ENCODE peak calls at places on chromosomes 6 and 20, in five cellular contexts. One of them, this sample, is unnamed.

GRCh38 chr20:19661717-19662637 is 96.1 kb upstream of the RIN2 start:
- DNase-seq in activated CD4-positive, CD25-positive, alpha-beta regulatory T cell: peak; percentile 70
- DNase-seq in stimulated activated CD4-positive, alpha-beta T cell treated with anti-CD3 and anti-CD28 coated beads, Interleukin-12 subunit alpha, Interleukin-12 subunit beta, amount 100 ng/mL, for 4 hours: peak; percentile 19
- DNase-seq in HAP-1: peak; percentile 67
- DNase-seq in endothelial cell: peak; percentile 64
- DNase-seq in this sample: peak; percentile 51

GRCh38 chr6:136070815-136071214 is 179.3 kb downstream of the MTFR2 start:
- DNase-seq in activated CD4-positive, CD25-positive, alpha-beta regulatory T cell: no peak
- DNase-seq in stimulated activated CD4-positive, alpha-beta T cell treated with anti-CD3 and anti-CD28 coated beads, Interleukin-12 subunit alpha, Interleukin-12 subunit beta, amount 100 ng/mL, for 4 hours: no peak
- DNase-seq in HAP-1: no peak
- DNase-seq in endothelial cell: no peak
- DNase-seq in this sample: no peak

GRCh38 chr20:41217422-41217821 is 80.1 kb downstream of the PLCG1 start:
- DNase-seq in activated CD4-positive, CD25-positive, alpha-beta regulatory T cell: no peak
- DNase-seq in stimulated activated CD4-positive, alpha-beta T cell treated with anti-CD3 and anti-CD28 coated beads, Interleukin-12 subunit alpha, Interleukin-12 subunit beta, amount 100 ng/mL, for 4 hours: no peak
- DNase-seq in HAP-1: no peak
- DNase-seq in endothelial cell: no peak
- DNase-seq in this sample: no peak

GRCh38 chr6:15977050-15977449 is 151.8 kb upstream of the MYLIP start:
- DNase-seq in activated CD4-positive, CD25-positive, alpha-beta regulatory T cell: no peak
- DNase-seq in stimulated activated CD4-positive, alpha-beta T cell treated with anti-CD3 and anti-CD28 coated beads, Interleukin-12 subunit alpha, Interleukin-12 subunit beta, amount 100 ng/mL, for 4 hours: no peak
- DNase-seq in HAP-1: no peak
- DNase-seq in endothelial cell: no peak
- DNase-seq in this sample: no peak

GRCh38 chr20:32597714-32598113 is 12.6 kb upstream of the NOL4L start:
- DNase-seq in activated CD4-positive, CD25-positive, alpha-beta regulatory T cell: no peak
- DNase-seq in stimulated activated CD4-positive, alpha-beta T cell treated with anti-CD3 and anti-CD28 coated beads, Interleukin-12 subunit alpha, Interleukin-12 subunit beta, amount 100 ng/mL, for 4 hours: no peak
- DNase-seq in HAP-1: no peak
- DNase-seq in endothelial cell: no peak
- DNase-seq in this sample: no peak

GRCh38 chr6:99426454-99426762 is 1.3 kb upstream of the PNISR start:
- DNase-seq in activated CD4-positive, CD25-positive, alpha-beta regulatory T cell: no peak
- DNase-seq in stimulated activated CD4-positive, alpha-beta T cell treated with anti-CD3 and anti-CD28 coated beads, Interleukin-12 subunit alpha, Interleukin-12 subunit beta, amount 100 ng/mL, for 4 hours: no peak
- DNase-seq in HAP-1: no peak
- DNase-seq in endothelial cell: no peak
- DNase-seq in this sample: no peak

GRCh38 chr6:122315842-122316241 is 83.6 kb upstream of the HSF2 start:
- DNase-seq in activated CD4-positive, CD25-positive, alpha-beta regulatory T cell: no peak
- DNase-seq in stimulated activated CD4-positive, alpha-beta T cell treated with anti-CD3 and anti-CD28 coated beads, Interleukin-12 subunit alpha, Interleukin-12 subunit beta, amount 100 ng/mL, for 4 hours: no peak
- DNase-seq in HAP-1: no peak
- DNase-seq in endothelial cell: no peak
- DNase-seq in this sample: no peak

GRCh38 chr6:81487489-81487888 is 265.0 kb downstream of the TENT5A start:
- DNase-seq in activated CD4-positive, CD25-positive, alpha-beta regulatory T cell: no peak
- DNase-seq in stimulated activated CD4-positive, alpha-beta T cell treated with anti-CD3 and anti-CD28 coated beads, Interleukin-12 subunit alpha, Interleukin-12 subunit beta, amount 100 ng/mL, for 4 hours: no peak
- DNase-seq in HAP-1: no peak
- DNase-seq in endothelial cell: no peak
- DNase-seq in this sample: peak; percentile 70

GRCh38 chr20:2340136-2340535 is 40.6 kb upstream of the TGM6 start:
- DNase-seq in activated CD4-positive, CD25-positive, alpha-beta regulatory T cell: no peak
- DNase-seq in stimulated activated CD4-positive, alpha-beta T cell treated with anti-CD3 and anti-CD28 coated beads, Interleukin-12 subunit alpha, Interleukin-12 subunit beta, amount 100 ng/mL, for 4 hours: no peak
- DNase-seq in HAP-1: no peak
- DNase-seq in endothelial cell: no peak
- DNase-seq in this sample: no peak

GRCh38 chr20:9476637-9477036 is 37.8 kb upstream of the LAMP5 start:
- DNase-seq in activated CD4-positive, CD25-positive, alpha-beta regulatory T cell: no peak
- DNase-seq in stimulated activated CD4-positive, alpha-beta T cell treated with anti-CD3 and anti-CD28 coated beads, Interleukin-12 subunit alpha, Interleukin-12 subunit beta, amount 100 ng/mL, for 4 hours: no peak
- DNase-seq in HAP-1: no peak
- DNase-seq in endothelial cell: no peak
- DNase-seq in this sample: no peak

GRCh38 chr6:16969699-16970695 is 131.9 kb upstream of the STMND1 start:
- DNase-seq in activated CD4-positive, CD25-positive, alpha-beta regulatory T cell: no peak
- DNase-seq in stimulated activated CD4-positive, alpha-beta T cell treated with anti-CD3 and anti-CD28 coated beads, Interleukin-12 subunit alpha, Interleukin-12 subunit beta, amount 100 ng/mL, for 4 hours: no peak
- DNase-seq in HAP-1: no peak
- DNase-seq in endothelial cell: no peak
- DNase-seq in this sample: no peak

GRCh38 chr20:35992713-35993335 is 24.4 kb downstream of the CNBD2 start:
- DNase-seq in activated CD4-positive, CD25-positive, alpha-beta regulatory T cell: peak; percentile 3
- DNase-seq in stimulated activated CD4-positive, alpha-beta T cell treated with anti-CD3 and anti-CD28 coated beads, Interleukin-12 subunit alpha, Interleukin-12 subunit beta, amount 100 ng/mL, for 4 hours: peak; percentile 9
- DNase-seq in HAP-1: peak; percentile 67
- DNase-seq in endothelial cell: peak; percentile 48
- DNase-seq in this sample: peak; percentile 64

GRCh38 chr6:135999393-135999792 is 147.9 kb downstream of the PDE7B start:
- DNase-seq in activated CD4-positive, CD25-positive, alpha-beta regulatory T cell: no peak
- DNase-seq in stimulated activated CD4-positive, alpha-beta T cell treated with anti-CD3 and anti-CD28 coated beads, Interleukin-12 subunit alpha, Interleukin-12 subunit beta, amount 100 ng/mL, for 4 hours: no peak
- DNase-seq in HAP-1: no peak
- DNase-seq in endothelial cell: no peak
- DNase-seq in this sample: no peak

GRCh38 chr6:98980814-98981213 is 33.1 kb upstream of the FBXL4 start:
- DNase-seq in activated CD4-positive, CD25-positive, alpha-beta regulatory T cell: no peak
- DNase-seq in stimulated activated CD4-positive, alpha-beta T cell treated with anti-CD3 and anti-CD28 coated beads, Interleukin-12 subunit alpha, Interleukin-12 subunit beta, amount 100 ng/mL, for 4 hours: no peak
- DNase-seq in HAP-1: no peak
- DNase-seq in endothelial cell: no peak
- DNase-seq in this sample: no peak

GRCh38 chr6:52514514-52514913 is 62.3 kb downstream of the TRAM2 start:
- DNase-seq in activated CD4-positive, CD25-positive, alpha-beta regulatory T cell: no peak
- DNase-seq in stimulated activated CD4-positive, alpha-beta T cell treated with anti-CD3 and anti-CD28 coated beads, Interleukin-12 subunit alpha, Interleukin-12 subunit beta, amount 100 ng/mL, for 4 hours: no peak
- DNase-seq in HAP-1: no peak
- DNase-seq in endothelial cell: no peak
- DNase-seq in this sample: peak; percentile 95

GRCh38 chr6:144809120-144809519 is 524.0 kb downstream of the UTRN start:
- DNase-seq in activated CD4-positive, CD25-positive, alpha-beta regulatory T cell: no peak
- DNase-seq in stimulated activated CD4-positive, alpha-beta T cell treated with anti-CD3 and anti-CD28 coated beads, Interleukin-12 subunit alpha, Interleukin-12 subunit beta, amount 100 ng/mL, for 4 hours: no peak
- DNase-seq in HAP-1: no peak
- DNase-seq in endothelial cell: no peak
- DNase-seq in this sample: peak; percentile 81

GRCh38 chr6:136551103-136551502 is 881 bp upstream of the MAP7 start:
- DNase-seq in activated CD4-positive, CD25-positive, alpha-beta regulatory T cell: no peak
- DNase-seq in stimulated activated CD4-positive, alpha-beta T cell treated with anti-CD3 and anti-CD28 coated beads, Interleukin-12 subunit alpha, Interleukin-12 subunit beta, amount 100 ng/mL, for 4 hours: no peak
- DNase-seq in HAP-1: no peak
- DNase-seq in endothelial cell: no peak
- DNase-seq in this sample: no peak

GRCh38 chr20:62890444-62890843 is 28.8 kb upstream of the TCFL5 start:
- DNase-seq in activated CD4-positive, CD25-positive, alpha-beta regulatory T cell: no peak
- DNase-seq in stimulated activated CD4-positive, alpha-beta T cell treated with anti-CD3 and anti-CD28 coated beads, Interleukin-12 subunit alpha, Interleukin-12 subunit beta, amount 100 ng/mL, for 4 hours: no peak
- DNase-seq in HAP-1: no peak
- DNase-seq in endothelial cell: no peak
- DNase-seq in this sample: no peak

GRCh38 chr20:4406627-4407026 is 315.1 kb upstream of the PRND start:
- DNase-seq in activated CD4-positive, CD25-positive, alpha-beta regulatory T cell: no peak
- DNase-seq in stimulated activated CD4-positive, alpha-beta T cell treated with anti-CD3 and anti-CD28 coated beads, Interleukin-12 subunit alpha, Interleukin-12 subunit beta, amount 100 ng/mL, for 4 hours: no peak
- DNase-seq in HAP-1: no peak
- DNase-seq in endothelial cell: no peak
- DNase-seq in this sample: peak; percentile 89

GRCh38 chr6:158717341-158718328 is 67.8 kb downstream of the SYTL3 start:
- DNase-seq in activated CD4-positive, CD25-positive, alpha-beta regulatory T cell: no peak
- DNase-seq in stimulated activated CD4-positive, alpha-beta T cell treated with anti-CD3 and anti-CD28 coated beads, Interleukin-12 subunit alpha, Interleukin-12 subunit beta, amount 100 ng/mL, for 4 hours: no peak
- DNase-seq in HAP-1: no peak
- DNase-seq in endothelial cell: no peak
- DNase-seq in this sample: no peak

GRCh38 chr20:57698867-57699275 is 10.9 kb downstream of the PMEPA1 start:
- DNase-seq in activated CD4-positive, CD25-positive, alpha-beta regulatory T cell: no peak
- DNase-seq in stimulated activated CD4-positive, alpha-beta T cell treated with anti-CD3 and anti-CD28 coated beads, Interleukin-12 subunit alpha, Interleukin-12 subunit beta, amount 100 ng/mL, for 4 hours: no peak
- DNase-seq in HAP-1: no peak
- DNase-seq in endothelial cell: no peak
- DNase-seq in this sample: no peak

GRCh38 chr20:373171-373890 is 7.2 kb upstream of the TRIB3 start:
- DNase-seq in activated CD4-positive, CD25-positive, alpha-beta regulatory T cell: no peak
- DNase-seq in stimulated activated CD4-positive, alpha-beta T cell treated with anti-CD3 and anti-CD28 coated beads, Interleukin-12 subunit alpha, Interleukin-12 subunit beta, amount 100 ng/mL, for 4 hours: no peak
- DNase-seq in HAP-1: peak; percentile 27
- DNase-seq in endothelial cell: peak; percentile 29
- DNase-seq in this sample: peak; percentile 86

GRCh38 chr20:13543783-13544182 is 94.9 kb downstream of the TASP1 start:
- DNase-seq in activated CD4-positive, CD25-positive, alpha-beta regulatory T cell: no peak
- DNase-seq in stimulated activated CD4-positive, alpha-beta T cell treated with anti-CD3 and anti-CD28 coated beads, Interleukin-12 subunit alpha, Interleukin-12 subunit beta, amount 100 ng/mL, for 4 hours: no peak
- DNase-seq in HAP-1: no peak
- DNase-seq in endothelial cell: no peak
- DNase-seq in this sample: no peak

GRCh38 chr6:54179152-54179551 is 67.9 kb downstream of the MLIP start:
- DNase-seq in activated CD4-positive, CD25-positive, alpha-beta regulatory T cell: no peak
- DNase-seq in stimulated activated CD4-positive, alpha-beta T cell treated with anti-CD3 and anti-CD28 coated beads, Interleukin-12 subunit alpha, Interleukin-12 subunit beta, amount 100 ng/mL, for 4 hours: no peak
- DNase-seq in HAP-1: no peak
- DNase-seq in endothelial cell: no peak
- DNase-seq in this sample: no peak

GRCh38 chr6:157239671-157240058 is 83.7 kb downstream of the TMEM242 start:
- DNase-seq in activated CD4-positive, CD25-positive, alpha-beta regulatory T cell: no peak
- DNase-seq in stimulated activated CD4-positive, alpha-beta T cell treated with anti-CD3 and anti-CD28 coated beads, Interleukin-12 subunit alpha, Interleukin-12 subunit beta, amount 100 ng/mL, for 4 hours: no peak
- DNase-seq in HAP-1: no peak
- DNase-seq in endothelial cell: no peak
- DNase-seq in this sample: no peak

GRCh38 chr20:17618673-17619013 is 48.8 kb downstream of the DSTN start:
- DNase-seq in activated CD4-positive, CD25-positive, alpha-beta regulatory T cell: no peak
- DNase-seq in stimulated activated CD4-positive, alpha-beta T cell treated with anti-CD3 and anti-CD28 coated beads, Interleukin-12 subunit alpha, Interleukin-12 subunit beta, amount 100 ng/mL, for 4 hours: no peak
- DNase-seq in HAP-1: peak; percentile 4
- DNase-seq in endothelial cell: no peak
- DNase-seq in this sample: no peak

GRCh38 chr6:112037783-112038216 is 16.1 kb upstream of the CCN6 start:
- DNase-seq in activated CD4-positive, CD25-positive, alpha-beta regulatory T cell: no peak
- DNase-seq in stimulated activated CD4-positive, alpha-beta T cell treated with anti-CD3 and anti-CD28 coated beads, Interleukin-12 subunit alpha, Interleukin-12 subunit beta, amount 100 ng/mL, for 4 hours: no peak
- DNase-seq in HAP-1: no peak
- DNase-seq in endothelial cell: no peak
- DNase-seq in this sample: peak; percentile 87

GRCh38 chr6:62286470-62286843 is 432 bp upstream of the KHDRBS2 start:
- DNase-seq in activated CD4-positive, CD25-positive, alpha-beta regulatory T cell: no peak
- DNase-seq in stimulated activated CD4-positive, alpha-beta T cell treated with anti-CD3 and anti-CD28 coated beads, Interleukin-12 subunit alpha, Interleukin-12 subunit beta, amount 100 ng/mL, for 4 hours: no peak
- DNase-seq in HAP-1: no peak
- DNase-seq in endothelial cell: no peak
- DNase-seq in this sample: no peak

GRCh38 chr20:50930139-50931047 is 844 bp downstream of the ADNP start:
- DNase-seq in activated CD4-positive, CD25-positive, alpha-beta regulatory T cell: no peak
- DNase-seq in stimulated activated CD4-positive, alpha-beta T cell treated with anti-CD3 and anti-CD28 coated beads, Interleukin-12 subunit alpha, Interleukin-12 subunit beta, amount 100 ng/mL, for 4 hours: peak; percentile 24
- DNase-seq in HAP-1: peak; percentile 34
- DNase-seq in endothelial cell: peak; percentile 39
- DNase-seq in this sample: no peak

GRCh38 chr6:53979468-53980067 is 131.7 kb upstream of the MLIP start:
- DNase-seq in activated CD4-positive, CD25-positive, alpha-beta regulatory T cell: no peak
- DNase-seq in stimulated activated CD4-positive, alpha-beta T cell treated with anti-CD3 and anti-CD28 coated beads, Interleukin-12 subunit alpha, Interleukin-12 subunit beta, amount 100 ng/mL, for 4 hours: no peak
- DNase-seq in HAP-1: peak; percentile 50
- DNase-seq in endothelial cell: peak; percentile 28
- DNase-seq in this sample: peak; percentile 56

GRCh38 chr6:7445076-7445475 is 55.5 kb downstream of the RIOK1 start:
- DNase-seq in activated CD4-positive, CD25-positive, alpha-beta regulatory T cell: no peak
- DNase-seq in stimulated activated CD4-positive, alpha-beta T cell treated with anti-CD3 and anti-CD28 coated beads, Interleukin-12 subunit alpha, Interleukin-12 subunit beta, amount 100 ng/mL, for 4 hours: no peak
- DNase-seq in HAP-1: no peak
- DNase-seq in endothelial cell: no peak
- DNase-seq in this sample: no peak